ENCODE peak calls at places on chromosomes 13 and 19, in nine cellular contexts. D is stimulated activated CD4-positive, alpha-beta T cell treated with anti-CD3 and anti-CD28 coated beads, Interleukin-12 subunit alpha, Interleukin-12 subunit beta, amount 100 ng/mL, for 48 hours; L is AG04450; K is mucosa of gallbladder; F is heart right ventricle; B is activated naive CD8-positive, alpha-beta T cell treated with anti-CD3 and anti-CD28 coated beads for 36 hours; O is neural progenitor cell; I is IMR-90; P is cardiac muscle cell. M is an unnamed sample.

GRCh38 chr19:58538257-58539168 is 5.4 kb upstream of the TRIM28 start:
- DNase-seq in D (no peak), L (no peak), K (no peak), F (peak; percentile 54), B (peak; percentile 64), O (peak; percentile 92), I (no peak), P (peak; percentile 60), M (no peak)

GRCh38 chr19:35585844-35586243 is at the start of gene PMIS2:
- DNase-seq in D (no peak), L (no peak), K (no peak), F (no peak), B (peak; percentile 21), O (peak; percentile 38), I (no peak), P (no peak), M (no peak)

GRCh38 chr19:54160182-54160811 is 776 bp upstream of the LENG1 start:
- DNase-seq in D (no peak), L (no peak), K (no peak), F (no peak), B (peak; percentile 19), O (peak; percentile 59), I (peak; percentile 57), P (peak; percentile 30), M (peak; percentile 26)

GRCh38 chr19:4115818-4116385 is 8.0 kb downstream of the MAP2K2 start:
- DNase-seq in D (no peak), L (no peak), K (no peak), F (no peak), B (peak; percentile 25), O (no peak), I (no peak), P (no peak), M (no peak)

GRCh38 chr13:98510156-98510509 is 66.8 kb downstream of the STK24 start:
- DNase-seq in D (no peak), L (no peak), K (no peak), F (no peak), B (no peak), O (no peak), I (no peak), P (no peak), M (no peak)

GRCh38 chr19:35812220-35813042 is at the start of gene PRODH2:
- DNase-seq in D (no peak), L (no peak), K (no peak), F (no peak), B (no peak), O (no peak), I (no peak), P (no peak), M (no peak)

GRCh38 chr19:35715981-35716734 is 1.6 kb upstream of the KMT2B start:
- DNase-seq in D (no peak), L (no peak), K (peak; percentile 39), F (peak; percentile 74), B (no peak), O (peak; percentile 17), I (peak; percentile 30), P (no peak), M (no peak)

GRCh38 chr13:99796175-99796819 is 175.3 kb downstream of the ZIC5 start:
- DNase-seq in D (peak; percentile 24), L (peak; percentile 2), K (peak; percentile 29), F (no peak), B (peak; percentile 15), O (peak; percentile 89), I (peak; percentile 32), P (peak; percentile 47), M (peak; percentile 37)

GRCh38 chr13:112984954-112985802 is 16.2 kb downstream of the MCF2L start:
- DNase-seq in D (no peak), L (no peak), K (no peak), F (no peak), B (no peak), O (no peak), I (no peak), P (no peak), M (no peak)

GRCh38 chr19:3604227-3604986 is 2.3 kb downstream of the TBXA2R start:
- DNase-seq in D (no peak), L (no peak), K (no peak), F (no peak), B (no peak), O (no peak), I (no peak), P (no peak), M (no peak)

GRCh38 chr19:7595466-7596133 is at the start of gene CAMSAP3:
- DNase-seq in D (peak; percentile 30), L (no peak), K (no peak), F (no peak), B (peak; percentile 62), O (peak; percentile 94), I (no peak), P (no peak), M (peak; percentile 13)

GRCh38 chr13:20709369-20709768 is 5.9 kb downstream of the IL17D start:
- DNase-seq in D (no peak), L (no peak), K (no peak), F (no peak), B (no peak), O (no peak), I (no peak), P (no peak), M (no peak)

GRCh38 chr19:49812452-49812996 is 568 bp downstream of the FUZ start:
- DNase-seq in D (no peak), L (no peak), K (no peak), F (no peak), B (no peak), O (peak; percentile 5), I (no peak), P (no peak), M (no peak)

GRCh38 chr19:57825501-57825900 is 4.6 kb upstream of the ZNF587B start:
- DNase-seq in D (no peak), L (no peak), K (no peak), F (no peak), B (no peak), O (no peak), I (no peak), P (peak; percentile 32), M (no peak)

GRCh38 chr13:25756916-25757315 is 294.9 kb downstream of the SHISA2 start:
- DNase-seq in D (no peak), L (no peak), K (no peak), F (no peak), B (no peak), O (peak; percentile 45), I (no peak), P (no peak), M (no peak)

GRCh38 chr19:4829001-4829712 is 2.4 kb downstream of the TICAM1 start:
- DNase-seq in D (no peak), L (no peak), K (peak; percentile 73), F (no peak), B (no peak), O (no peak), I (no peak), P (no peak), M (no peak)

GRCh38 chr13:111612918-111613317 is 292.5 kb downstream of the TEX29 start:
- DNase-seq in D (no peak), L (no peak), K (no peak), F (no peak), B (no peak), O (no peak), I (no peak), P (no peak), M (no peak)

GRCh38 chr19:43464089-43464775 is 1.2 kb downstream of the LYPD3 start:
- DNase-seq in D (peak; percentile 72), L (no peak), K (peak; percentile 78), F (peak; percentile 80), B (no peak), O (peak; percentile 84), I (no peak), P (no peak), M (no peak)

GRCh38 chr13:95540848-95541247 is 11.7 kb upstream of the CLDN10 start:
- DNase-seq in D (no peak), L (no peak), K (no peak), F (peak; percentile 58), B (no peak), O (no peak), I (no peak), P (no peak), M (no peak)

GRCh38 chr13:32530841-32531253 is 7.7 kb downstream of the N4BP2L2 start:
- DNase-seq in D (no peak), L (peak; percentile 58), K (peak; percentile 29), F (no peak), B (no peak), O (no peak), I (peak; percentile 83), P (peak; percentile 82), M (peak; percentile 79)

GRCh38 chr13:66556306-66556705 is 673.8 kb downstream of the PCDH9 start:
- DNase-seq in D (no peak), L (no peak), K (no peak), F (no peak), B (no peak), O (no peak), I (peak; percentile 16), P (peak; percentile 16), M (peak; percentile 22)

GRCh38 chr13:33931397-33931987 is 113.5 kb downstream of the RFC3 start:
- DNase-seq in D (peak; percentile 7), L (no peak), K (no peak), F (no peak), B (no peak), O (peak; percentile 73), I (peak; percentile 53), P (peak; percentile 76), M (peak; percentile 76)

GRCh38 chr19:11539495-11540365 is 1.1 kb downstream of the CNN1 start:
- DNase-seq in D (no peak), L (no peak), K (no peak), F (no peak), B (no peak), O (peak; percentile 61), I (peak; percentile 22), P (peak; percentile 55), M (no peak)

GRCh38 chr13:111210488-111210887 is 95.4 kb downstream of the ARHGEF7 start:
- DNase-seq in D (no peak), L (peak; percentile 71), K (no peak), F (peak; percentile 51), B (no peak), O (peak; percentile 45), I (peak; percentile 91), P (peak; percentile 88), M (peak; percentile 77)

GRCh38 chr19:42494321-42494720 is 34.0 kb downstream of the CEACAM1 start:
- DNase-seq in D (no peak), L (no peak), K (no peak), F (no peak), B (no peak), O (no peak), I (no peak), P (no peak), M (no peak)

GRCh38 chr19:51727349-51727880 is 3.6 kb upstream of the HAS1 start:
- DNase-seq in D (no peak), L (no peak), K (no peak), F (no peak), B (no peak), O (no peak), I (no peak), P (peak; percentile 56), M (peak; percentile 54)